ENCODE peak calls at places on chromosomes 1 and 21, in six cellular contexts. S, A, C, E, P and R are unnamed samples.

GRCh38 chr1:21814241-21814918 is 2.3 kb downstream of the LDLRAD2 start:
- DNase-seq in S (no peak), A (no peak), C (no peak), E (peak; percentile 66), P (peak; percentile 59), R (no peak)

GRCh38 chr1:84847253-84848247 is 45.5 kb downstream of the LPAR3 start:
- DNase-seq in S (peak; percentile 74), A (peak; percentile 88), C (peak; percentile 90), E (peak; percentile 78), P (no peak), R (peak; percentile 93)

GRCh38 chr21:46527801-46528200 is 69.1 kb downstream of the DIP2A start:
- DNase-seq in S (no peak), A (no peak), C (no peak), E (no peak), P (no peak), R (no peak)

GRCh38 chr1:96473791-96474452 is 247.7 kb upstream of the PTBP2 start:
- DNase-seq in S (no peak), A (no peak), C (no peak), E (no peak), P (no peak), R (peak; percentile 57)

GRCh38 chr1:106022312-106022902 is 1034.1 kb upstream of the PRMT6 start:
- DNase-seq in S (no peak), A (no peak), C (no peak), E (peak; percentile 18), P (no peak), R (no peak)

GRCh38 chr1:185244015-185244747 is 72.9 kb downstream of the IVNS1ABP start:
- DNase-seq in S (no peak), A (no peak), C (no peak), E (no peak), P (no peak), R (peak; percentile 71)

GRCh38 chr21:34700605-34701004 is 31.8 kb downstream of the CLIC6 start:
- DNase-seq in S (no peak), A (no peak), C (no peak), E (no peak), P (no peak), R (no peak)

GRCh38 chr1:232147215-232147614 is 482.7 kb downstream of the SIPA1L2 start:
- DNase-seq in S (no peak), A (no peak), C (no peak), E (no peak), P (no peak), R (no peak)

GRCh38 chr1:214427871-214428277 is 123.5 kb downstream of the PTPN14 start:
- DNase-seq in S (no peak), A (no peak), C (no peak), E (no peak), P (peak; percentile 75), R (peak; percentile 95)

GRCh38 chr1:69506310-69506709 is 61.4 kb upstream of the LRRC7 start:
- DNase-seq in S (no peak), A (no peak), C (no peak), E (no peak), P (no peak), R (no peak)

DNA sequence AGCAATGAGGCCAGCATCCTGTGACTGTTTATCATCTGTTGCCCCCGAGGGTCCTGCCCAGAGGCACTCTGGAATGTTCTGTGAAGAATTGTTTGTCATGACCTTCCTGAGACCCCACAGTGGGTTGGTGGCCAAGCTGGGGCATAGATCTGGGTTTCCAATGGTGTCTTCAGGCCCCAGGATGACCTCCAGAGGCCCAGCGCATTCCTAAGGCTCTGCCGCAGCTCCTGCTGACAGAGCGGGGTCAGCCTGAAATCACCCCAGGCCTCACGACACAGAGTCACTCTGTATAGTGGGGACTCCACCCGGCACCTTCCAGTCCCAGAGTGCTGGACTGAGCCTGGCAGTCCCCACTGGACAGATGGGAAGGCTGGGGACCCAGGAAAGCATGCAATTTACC is 17.7 kb downstream of the TRIM62 start:
- DNase-seq in S (no peak), A (no peak), C (no peak), E (no peak), P (no peak), R (no peak)
- H3K27ac ChIP-seq in S (no peak overlapping the region), A (no peak overlapping the region), C (no peak overlapping the region), E (no peak overlapping the region), P (no peak overlapping the region), R (no peak overlapping the region)

GRCh38 chr1:27335506-27336422 is 6.1 kb upstream of the SYTL1 start:
- DNase-seq in S (no peak), A (no peak), C (no peak), E (no peak), P (no peak), R (no peak)
- H3K27ac ChIP-seq in S (no peak overlapping the region), A (no peak overlapping the region), C (no peak overlapping the region), E (no peak overlapping the region), P (no peak overlapping the region), R (no peak overlapping the region)

DNA sequence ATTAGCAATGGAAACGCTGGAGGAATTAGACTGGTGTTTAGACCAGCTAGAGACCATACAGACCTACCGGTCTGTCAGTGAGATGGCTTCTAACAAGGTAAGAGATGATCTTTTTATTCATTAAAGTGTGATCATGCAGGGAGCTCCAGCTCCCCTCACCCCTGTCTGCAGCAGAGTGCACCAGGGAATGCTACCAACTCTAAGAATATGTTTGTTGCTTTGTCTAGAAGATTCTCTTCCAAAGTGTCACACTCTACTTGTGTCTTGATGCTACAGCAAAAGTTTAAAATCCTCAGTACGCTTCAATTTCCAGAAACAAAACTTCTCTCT is 201.5 kb upstream of the SGIP1 start:
- DNase-seq in S (no peak), A (no peak), C (no peak), E (no peak), P (no peak), R (no peak)
- H3K27ac ChIP-seq in S (peak overlapping the region; percentile 88), A (peak overlapping the region; percentile 50), C (peak overlapping the region; percentile 89), E (no peak overlapping the region), P (peak overlapping the region; percentile 88), R (peak overlapping the region; percentile 60)

GRCh38 chr1:112502827-112503226 is 5.9 kb upstream of the WNT2B start:
- DNase-seq in S (no peak), A (no peak), C (no peak), E (no peak), P (no peak), R (no peak)
- H3K27ac ChIP-seq in S (no peak overlapping the region), A (no peak overlapping the region), C (no peak overlapping the region), E (no peak overlapping the region), P (no peak overlapping the region), R (no peak overlapping the region)

GRCh38 chr21:38659936-38660332 is 145.8 kb upstream of the ETS2 start:
- DNase-seq in S (no peak), A (no peak), C (no peak), E (no peak), P (no peak), R (no peak)
- H3K27ac ChIP-seq in S (peak overlapping the region; percentile 93), A (no peak overlapping the region), C (no peak overlapping the region), E (no peak overlapping the region), P (no peak overlapping the region), R (no peak overlapping the region)

GRCh38 chr1:212487774-212488435 is 55.2 kb downstream of the NENF start:
- DNase-seq in S (no peak), A (no peak), C (no peak), E (no peak), P (no peak), R (no peak)
- H3K27ac ChIP-seq in S (peak overlapping the region; percentile 58), A (peak overlapping the region; percentile 48), C (peak overlapping the region; percentile 15), E (no peak overlapping the region), P (peak overlapping the region; percentile 30), R (peak overlapping the region; percentile 76)

GRCh38 chr1:153921080-153921802 is 1.5 kb downstream of the GATAD2B start:
- DNase-seq in S (no peak), A (no peak), C (no peak), E (no peak), P (no peak), R (no peak)
- H3K27ac ChIP-seq in S (peak overlapping the region; percentile 97), A (no peak overlapping the region), C (peak overlapping the region; percentile 95), E (peak overlapping the region; percentile 92), P (no peak overlapping the region), R (peak overlapping the region; percentile 88)

GRCh38 chr1:157105298-157105987 is 5.8 kb upstream of the ETV3L start:
- DNase-seq in S (peak; percentile 52), A (no peak), C (no peak), E (no peak), P (no peak), R (no peak)

GRCh38 chr1:157106813-157107189 is 7.2 kb upstream of the ETV3L start:
- DNase-seq in S (no peak), A (no peak), C (no peak), E (no peak), P (no peak), R (no peak)

GRCh38 chr1:157105988-157106812 is 6.6 kb upstream of the ETV3L start:
- DNase-seq in S (peak; percentile 64), A (peak; percentile 24), C (no peak), E (no peak), P (peak; percentile 53), R (peak; percentile 36)

GRCh38 chr1:157108448-157108847 is 8.8 kb upstream of the ETV3L start:
- DNase-seq in S (no peak), A (no peak), C (no peak), E (no peak), P (peak; percentile 4), R (no peak)

GRCh38 chr1:157107702-157108101 is 8.1 kb upstream of the ETV3L start:
- DNase-seq in S (peak; percentile 48), A (no peak), C (no peak), E (no peak), P (peak; percentile 34), R (no peak)
- H3K27ac ChIP-seq in S (no peak overlapping the region), A (no peak overlapping the region), C (no peak overlapping the region), E (no peak overlapping the region), P (no peak overlapping the region), R (no peak overlapping the region)

GRCh38 chr1:177514207-177514606 is 343.4 kb downstream of the BRINP2 start:
- DNase-seq in S (no peak), A (no peak), C (no peak), E (no peak), P (no peak), R (no peak)

GRCh38 chr1:177517556-177517955 is 346.8 kb downstream of the BRINP2 start:
- DNase-seq in S (no peak), A (no peak), C (no peak), E (no peak), P (no peak), R (peak; percentile 82)
- H3K27ac ChIP-seq in S (no peak overlapping the region), A (no peak overlapping the region), C (no peak overlapping the region), E (no peak overlapping the region), P (no peak overlapping the region), R (peak overlapping the region; percentile 48)

GRCh38 chr1:27454610-27455009 is 35.4 kb downstream of the WASF2 start:
- DNase-seq in S (no peak), A (no peak), C (no peak), E (no peak), P (no peak), R (no peak)
- H3K27ac ChIP-seq in S (no peak overlapping the region), A (peak overlapping the region; percentile 53), C (no peak overlapping the region), E (peak overlapping the region; percentile 82), P (no peak overlapping the region), R (peak overlapping the region; percentile 63)